ENCODE peak calls at places on chromosome 9, in nine cellular contexts. F is ACHN; R is GM12891; U is activated CD4-positive, CD25-positive, alpha-beta regulatory T cell; X is GM13976; J is head of caudate nucleus; N is hippocampal formation; C is left ventricle myocardium superior; M is chondrocyte. S is an unnamed sample.

GRCh38 chr9:115964710-115965347 is 188.8 kb upstream of the PAPPA start:
- DNase-seq in F (no peak), N (no peak), X (no peak), R (no peak), J (no peak), M (no peak), U (no peak), C (no peak), S (no peak)

GRCh38 chr9:89137548-89138462 is 40.8 kb downstream of the SHC3 start:
- DNase-seq in M (no peak), C (peak; percentile 40), X (no peak), J (peak; percentile 45), F (peak; percentile 91), R (no peak), U (no peak), N (no peak), S (no peak)

GRCh38 chr9:14179449-14179848 is 134.5 kb downstream of the NFIB start:
- DNase-seq in J (no peak), N (no peak), R (no peak), M (no peak), U (no peak), C (no peak), F (no peak), X (no peak), S (no peak)

GRCh38 chr9:116319480-116319879 is 165.9 kb downstream of the PAPPA start:
- DNase-seq in R (no peak), U (no peak), X (no peak), N (no peak), C (no peak), J (no peak), F (no peak), M (no peak), S (no peak)

GRCh38 chr9:14779566-14780022 is 57.1 kb upstream of the CER1 start:
- DNase-seq in R (no peak), N (no peak), M (no peak), F (no peak), J (no peak), U (no peak), X (no peak), C (no peak), S (no peak)

GRCh38 chr9:130212543-130213297 is 40.5 kb downstream of the NCS1 start:
- DNase-seq in C (no peak), N (no peak), U (no peak), R (no peak), J (peak; percentile 79), M (no peak), F (no peak), X (no peak), S (no peak)

GRCh38 chr9:127778280-127779135 is at the start of gene SH2D3C:
- DNase-seq in C (peak; percentile 75), X (peak; percentile 64), M (no peak), N (no peak), R (no peak), F (no peak), U (peak; percentile 25), J (peak; percentile 35), S (peak; percentile 76)

GRCh38 chr9:91163773-91164471 is 197.8 kb downstream of the AUH start:
- DNase-seq in J (no peak), M (no peak), X (no peak), N (no peak), C (no peak), F (no peak), U (no peak), R (no peak), S (peak; percentile 62)

GRCh38 chr9:121597693-121598166 is 53.7 kb upstream of the DAB2IP start:
- DNase-seq in C (no peak), U (no peak), J (no peak), R (no peak), F (no peak), M (no peak), X (no peak), N (no peak), S (no peak)

GRCh38 chr9:125637264-125637663 is 69.7 kb downstream of the MAPKAP1 start:
- DNase-seq in U (no peak), M (no peak), X (no peak), J (no peak), N (no peak), F (no peak), R (no peak), C (no peak), S (peak; percentile 41)

GRCh38 chr9:128203024-128203841 is at the start of gene DNM1:
- DNase-seq in M (no peak), X (peak; percentile 99), R (peak; percentile 99), N (peak; percentile 39), U (peak; percentile 61), C (peak; percentile 83), J (peak; percentile 70), F (peak; percentile 66), S (peak; percentile 76)

GRCh38 chr9:76136986-76137385 is 246.5 kb downstream of the PCSK5 start:
- DNase-seq in X (no peak), F (peak; percentile 27), U (no peak), C (no peak), J (no peak), N (no peak), M (no peak), R (no peak), S (no peak)

GRCh38 chr9:136733611-136734010 is 9.1 kb downstream of the LCN10 start:
- DNase-seq in J (no peak), X (no peak), U (no peak), N (no peak), F (no peak), M (no peak), R (no peak), C (no peak), S (no peak)

GRCh38 chr9:77647659-77648457 is at the start of gene GNA14:
- DNase-seq in M (no peak), N (no peak), R (peak; percentile 11), J (peak; percentile 14), C (peak; percentile 57), F (peak; percentile 8), U (no peak), X (no peak), S (no peak)

GRCh38 chr9:137384116-137384756 is 38.7 kb downstream of the EXD3 start:
- DNase-seq in C (peak; percentile 12), U (no peak), F (no peak), N (no peak), R (no peak), X (no peak), J (no peak), M (no peak), S (no peak)

GRCh38 chr9:133210609-133211008 is 1.6 kb upstream of the OBP2B start:
- DNase-seq in J (no peak), C (no peak), U (no peak), M (no peak), F (no peak), X (no peak), N (no peak), R (no peak), S (no peak)

GRCh38 chr9:98254236-98255063 is 999 bp downstream of the TBC1D2 start:
- DNase-seq in R (no peak), X (no peak), F (peak; percentile 36), M (no peak), J (no peak), U (no peak), C (no peak), N (no peak), S (no peak)

GRCh38 chr9:111648066-111648465 is 13.3 kb upstream of the GNG10 start:
- DNase-seq in C (no peak), U (no peak), M (no peak), R (no peak), N (no peak), J (no peak), X (no peak), F (no peak), S (no peak)

GRCh38 chr9:109997682-109998081 is 210.3 kb downstream of the C9orf152 start:
- DNase-seq in R (no peak), M (no peak), J (no peak), U (no peak), F (no peak), N (no peak), C (no peak), X (no peak), S (no peak)

GRCh38 chr9:38440511-38440910 is 16.3 kb upstream of the IGFBPL1 start:
- DNase-seq in R (no peak), J (no peak), X (no peak), C (no peak), F (no peak), M (no peak), N (no peak), U (no peak), S (no peak)

GRCh38 chr9:27771803-27772545 is 198.7 kb upstream of the C9orf72 start:
- DNase-seq in N (no peak), U (no peak), X (no peak), J (no peak), R (no peak), M (no peak), F (no peak), C (no peak), S (no peak)

GRCh38 chr9:89359636-89360315 is 41.5 kb downstream of the SECISBP2 start:
- DNase-seq in R (no peak), M (no peak), X (no peak), N (no peak), C (no peak), F (no peak), J (no peak), U (no peak), S (no peak)

GRCh38 chr9:115261656-115262081 is 143.7 kb upstream of the TNC start:
- DNase-seq in C (no peak), N (no peak), X (no peak), R (no peak), M (no peak), F (peak; percentile 2), J (no peak), U (no peak), S (no peak)

GRCh38 chr9:21317956-21318923 is 13.1 kb upstream of the IFNA5 start:
- DNase-seq in R (no peak), M (no peak), J (peak; percentile 53), C (peak; percentile 21), F (no peak), X (peak; percentile 21), U (no peak), N (peak; percentile 72), S (peak; percentile 18)

GRCh38 chr9:108207611-108208051 is 648.2 kb downstream of the ACTL7B start:
- DNase-seq in R (no peak), F (no peak), M (no peak), U (no peak), N (peak; percentile 59), C (no peak), J (no peak), X (no peak), S (no peak)

GRCh38 chr9:95027914-95028854 is 289.3 kb downstream of the FANCC start:
- DNase-seq in F (no peak), U (no peak), J (no peak), M (no peak), R (no peak), C (no peak), X (no peak), N (no peak), S (no peak)

GRCh38 chr9:93648836-93649235 is 72.5 kb downstream of the PHF2 start:
- DNase-seq in X (no peak), N (no peak), J (no peak), R (no peak), M (peak; percentile 61), C (no peak), F (no peak), U (no peak), S (no peak)

GRCh38 chr9:37775216-37775919 is 9.5 kb downstream of the EXOSC3 start:
- DNase-seq in F (no peak), J (no peak), M (no peak), U (no peak), N (no peak), R (no peak), X (no peak), C (no peak), S (no peak)

GRCh38 chr9:224540-225520 is 10.2 kb downstream of the DOCK8 start:
- DNase-seq in J (no peak), X (no peak), F (no peak), R (no peak), N (no peak), U (no peak), M (no peak), C (no peak), S (no peak)

GRCh38 chr9:75358837-75359236 is 270.5 kb downstream of the OSTF1 start:
- DNase-seq in J (no peak), M (no peak), C (no peak), X (no peak), U (no peak), R (no peak), N (no peak), F (no peak), S (no peak)

GRCh38 chr9:133710661-133711427 is 27.3 kb downstream of the SARDH start:
- DNase-seq in M (peak; percentile 94), F (no peak), U (no peak), J (no peak), N (no peak), R (no peak), C (peak; percentile 20), X (no peak), S (no peak)